ENCODE peak calls at places on chromosomes 16 and 17, in nine cellular contexts. F is colonic mucosa, P is pancreas, Y is NB4, Z is A549, Q is sigmoid colon, A is esophagus squamous epithelium, L is adrenal gland, W is PC-9. T is an unnamed sample.

GRCh38 chr17:63918305-63918704 is 334 bp downstream of the GH1 start:
- DNase-seq in F (no peak), P (no peak), Y (no peak), Z (peak; percentile 26), Q (no peak), A (no peak), L (no peak), W (no peak), T (no peak)

GRCh38 chr17:50661795-50662391 is 27.2 kb downstream of the ABCC3 start:
- DNase-seq in F (peak; percentile 88), P (peak; percentile 68), Y (peak; percentile 64), Z (peak; percentile 100), Q (peak; percentile 81), A (no peak), L (peak; percentile 93), W (peak; percentile 93), T (peak; percentile 91)

GRCh38 chr17:75174996-75175395 is 7.8 kb downstream of the SUMO2 start:
- DNase-seq in F (no peak), P (no peak), Y (no peak), Z (no peak), Q (no peak), A (no peak), L (no peak), W (no peak), T (no peak)

GRCh38 chr16:11391576-11391975 is 46.3 kb downstream of the RMI2 start:
- DNase-seq in F (no peak), P (peak; percentile 87), Y (no peak), Z (no peak), Q (peak; percentile 61), A (no peak), L (no peak), W (peak; percentile 78), T (no peak)

GRCh38 chr17:67449885-67450755 is 73.0 kb downstream of the PITPNC1 start:
- DNase-seq in F (no peak), P (no peak), Y (no peak), Z (no peak), Q (no peak), A (no peak), L (no peak), W (no peak), T (no peak)

GRCh38 chr16:751152-752007 is 9.2 kb upstream of the MSLN start:
- DNase-seq in F (no peak), P (no peak), Y (no peak), Z (no peak), Q (no peak), A (no peak), L (no peak), W (no peak), T (no peak)

GRCh38 chr16:24800586-24800985 is 45.2 kb upstream of the SLC5A11 start:
- DNase-seq in F (no peak), P (no peak), Y (no peak), Z (peak; percentile 75), Q (no peak), A (no peak), L (no peak), W (peak; percentile 26), T (no peak)

GRCh38 chr17:19645608-19646250 is 2.8 kb upstream of the ALDH3A2 start:
- DNase-seq in F (peak; percentile 71), P (no peak), Y (peak; percentile 78), Z (peak; percentile 61), Q (no peak), A (no peak), L (peak; percentile 63), W (peak; percentile 15), T (no peak)

GRCh38 chr17:74736423-74737298 is at the start of gene RAB37:
- DNase-seq in F (peak; percentile 58), P (peak; percentile 57), Y (peak; percentile 95), Z (peak; percentile 90), Q (no peak), A (no peak), L (no peak), W (no peak), T (peak; percentile 70)

GRCh38 chr16:65235339-65236177 is 113.7 kb upstream of the CDH11 start:
- DNase-seq in F (no peak), P (no peak), Y (no peak), Z (no peak), Q (no peak), A (no peak), L (no peak), W (no peak), T (no peak)

GRCh38 chr17:48439473-48439872 is 9.5 kb upstream of the SKAP1 start:
- DNase-seq in F (no peak), P (no peak), Y (no peak), Z (no peak), Q (no peak), A (no peak), L (no peak), W (no peak), T (no peak)

GRCh38 chr16:24289301-24289700 is 33.2 kb downstream of the CACNG3 start:
- DNase-seq in F (no peak), P (no peak), Y (no peak), Z (no peak), Q (no peak), A (no peak), L (no peak), W (no peak), T (no peak)

DNA sequence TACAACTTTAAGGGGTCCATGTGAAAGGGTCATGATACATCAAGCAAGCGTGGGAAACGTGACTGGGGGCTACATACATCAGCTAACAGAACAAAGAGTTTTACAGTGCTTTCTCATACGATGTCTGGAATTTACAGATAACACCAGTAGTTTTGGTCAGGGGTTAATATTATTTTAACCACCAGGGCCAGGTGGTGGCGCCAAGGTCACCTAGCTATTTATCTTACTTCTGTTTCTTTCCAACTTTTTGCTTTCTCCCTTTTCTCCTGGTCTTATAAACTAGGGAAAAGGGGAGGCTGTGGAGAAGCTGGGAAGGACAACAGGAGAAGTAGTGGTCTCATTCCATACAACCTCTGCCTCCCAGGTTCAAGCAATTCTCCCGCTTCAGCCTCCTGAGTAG is 37.9 kb downstream of the CLEC3A start:
- DNase-seq in F (no peak), P (no peak), Y (no peak), Z (no peak), Q (no peak), A (no peak), L (no peak), W (no peak), T (no peak)
- TF ChIP-seq CTCF in F (no peak), P (no peak), Y (no peak), Z (no peak), Q (no peak), A (no peak), L (no peak), W (peak; percentile 22), T (no peak)

GRCh38 chr16:3961449-3961849 is 80.9 kb upstream of the CREBBP start:
- DNase-seq in F (no peak), P (peak; percentile 56), Y (no peak), Z (peak; percentile 36), Q (no peak), A (no peak), L (no peak), W (no peak), T (no peak)
- H3K4me3 ChIP-seq in F (no peak overlapping the region), P (peak overlapping the region; percentile 29), Y (peak overlapping the region; percentile 80), Z (peak overlapping the region; percentile 38), Q (peak overlapping the region; percentile 47), A (peak overlapping the region; percentile 47), L (peak overlapping the region; percentile 46), W (peak overlapping the region; percentile 60), T (peak overlapping the region; percentile 63)

GRCh38 chr17:10845388-10845751 is 7.5 kb upstream of the PIRT start:
- DNase-seq in F (no peak), P (no peak), Y (no peak), Z (no peak), Q (no peak), A (no peak), L (no peak), W (no peak), T (no peak)
- TF ChIP-seq CTCF in F (no peak), P (no peak), Y (no peak), Z (no peak), Q (no peak), A (no peak), L (no peak), W (no peak), T (no peak)

GRCh38 chr16:27402569-27402963 is 592 bp downstream of the IL21R start:
- DNase-seq in F (no peak), P (no peak), Y (no peak), Z (no peak), Q (no peak), A (no peak), L (no peak), W (no peak), T (no peak)
- H3K4me3 ChIP-seq in F (peak overlapping the region; percentile 18), P (peak overlapping the region; percentile 17), Y (no peak overlapping the region), Z (no peak overlapping the region), Q (no peak overlapping the region), A (peak overlapping the region; percentile 27), L (no peak overlapping the region), W (no peak overlapping the region), T (no peak overlapping the region)

GRCh38 chr17:1573932-1574696 is 11.5 kb upstream of the PITPNA start:
- DNase-seq in F (peak; percentile 90), P (peak; percentile 77), Y (peak; percentile 70), Z (peak; percentile 82), Q (peak; percentile 94), A (no peak), L (peak; percentile 84), W (peak; percentile 91), T (peak; percentile 91)
- TF ChIP-seq CTCF in F (peak; percentile 93), P (peak; percentile 95), Y (peak; percentile 58), Z (peak; percentile 98), Q (peak; percentile 95), A (peak; percentile 98), L (peak; percentile 97), W (peak; percentile 97), T (peak; percentile 90)

GRCh38 chr17:81031571-81032550 is 3.1 kb upstream of the BAIAP2 start:
- DNase-seq in F (peak; percentile 53), P (no peak), Y (no peak), Z (no peak), Q (peak; percentile 62), A (no peak), L (no peak), W (no peak), T (no peak)
- H3K4me3 ChIP-seq in F (no peak overlapping the region), P (no peak overlapping the region), Y (no peak overlapping the region), Z (no peak overlapping the region), Q (no peak overlapping the region), A (no peak overlapping the region), L (no peak overlapping the region), W (no peak overlapping the region), T (no peak overlapping the region)

GRCh38 chr16:67446968-67447507 is 16.1 kb downstream of the HSD11B2 start:
- DNase-seq in F (no peak), P (no peak), Y (no peak), Z (no peak), Q (no peak), A (no peak), L (no peak), W (no peak), T (no peak)

GRCh38 chr16:67445913-67446907 is 15.3 kb downstream of the HSD11B2 start:
- DNase-seq in F (peak; percentile 80), P (peak; percentile 68), Y (no peak), Z (no peak), Q (no peak), A (no peak), L (no peak), W (no peak), T (no peak)

GRCh38 chr16:67448580-67448979 is 17.7 kb downstream of the HSD11B2 start:
- DNase-seq in F (peak; percentile 74), P (no peak), Y (no peak), Z (no peak), Q (no peak), A (no peak), L (no peak), W (no peak), T (no peak)

GRCh38 chr16:67449328-67449727 is 18.4 kb downstream of the HSD11B2 start:
- DNase-seq in F (no peak), P (no peak), Y (no peak), Z (no peak), Q (no peak), A (no peak), L (peak; percentile 60), W (no peak), T (peak; percentile 32)

GRCh38 chr16:67447508-67448076 is 16.7 kb downstream of the HSD11B2 start:
- DNase-seq in F (peak; percentile 89), P (no peak), Y (peak; percentile 81), Z (peak; percentile 64), Q (peak; percentile 79), A (no peak), L (no peak), W (peak; percentile 46), T (peak; percentile 53)
- TF ChIP-seq CTCF in F (peak; percentile 67), P (peak; percentile 16), Y (peak; percentile 93), Z (peak; percentile 58), Q (peak; percentile 23), A (peak; percentile 46), L (peak; percentile 49), W (peak; percentile 56), T (peak; percentile 39)

T was measured in foreskin fibroblast.